ENCODE peak calls at places on chromosomes 4 and X, in six cellular contexts. Y, D, V, I, K and X are unnamed samples.

GRCh38 chr4:3047464-3048286 is 26.7 kb downstream of the HTT-AS start:
- DNase-seq in Y (peak; percentile 79), D (peak; percentile 62), V (no peak), I (peak; percentile 50), K (peak; percentile 58), X (peak; percentile 82)

GRCh38 chr4:24886596-24886995 is 26.2 kb downstream of the CCDC149 start:
- DNase-seq in Y (no peak), D (no peak), V (no peak), I (no peak), K (no peak), X (no peak)

GRCh38 chrX:1119275-1119674 is 93.2 kb downstream of the CRLF2 start:
- DNase-seq in Y (no peak), D (no peak), V (no peak), I (no peak), K (no peak), X (no peak)

GRCh38 chr4:89222171-89222570 is 85.4 kb downstream of the GPRIN3 start:
- DNase-seq in Y (no peak), D (no peak), V (no peak), I (no peak), K (no peak), X (no peak)

GRCh38 chr4:120085705-120086104 is 19.1 kb upstream of the MAD2L1 start:
- DNase-seq in Y (no peak), D (no peak), V (no peak), I (no peak), K (no peak), X (no peak)

GRCh38 chr4:127304356-127304755 is 328.4 kb upstream of the INTU start:
- DNase-seq in Y (no peak), D (no peak), V (no peak), I (no peak), K (no peak), X (no peak)

GRCh38 chr4:182062458-182062857 is 180.7 kb upstream of the TENM3 start:
- DNase-seq in Y (no peak), D (no peak), V (no peak), I (no peak), K (no peak), X (no peak)

GRCh38 chr4:123104275-123104674 is 181.9 kb upstream of the NUDT6 start:
- DNase-seq in Y (no peak), D (no peak), V (no peak), I (no peak), K (no peak), X (no peak)

GRCh38 chrX:116427976-116428375 is 8.4 kb upstream of the SLC6A14 start:
- DNase-seq in Y (no peak), D (no peak), V (no peak), I (no peak), K (no peak), X (no peak)

GRCh38 chr4:67907650-67908049 is 23.8 kb upstream of the TMPRSS11D start:
- DNase-seq in Y (no peak), D (no peak), V (no peak), I (no peak), K (no peak), X (no peak)

GRCh38 chr4:104128850-104129213 is 365.9 kb downstream of the CXXC4 start:
- DNase-seq in Y (no peak), D (no peak), V (no peak), I (no peak), K (peak; percentile 66), X (no peak)

GRCh38 chr4:62208921-62209320 is 1008.8 kb downstream of the ADGRL3 start:
- DNase-seq in Y (no peak), D (no peak), V (no peak), I (no peak), K (no peak), X (no peak)

GRCh38 chrX:149145845-149146285 is 359.2 kb downstream of the IDS start:
- DNase-seq in Y (no peak), D (no peak), V (no peak), I (no peak), K (no peak), X (no peak)

GRCh38 chrX:121322159-121322558 is 274.7 kb downstream of the GLUD2 start:
- DNase-seq in Y (no peak), D (no peak), V (no peak), I (no peak), K (no peak), X (no peak)

GRCh38 chr4:168723020-168723419 is 226.2 kb downstream of the PALLD start:
- DNase-seq in Y (no peak), D (no peak), V (no peak), I (no peak), K (no peak), X (peak; percentile 44)

GRCh38 chr4:89434364-89434988 is 126.9 kb upstream of the GPRIN3 start:
- DNase-seq in Y (peak; percentile 29), D (no peak), V (no peak), I (no peak), K (peak; percentile 53), X (no peak)

GRCh38 chr4:18813055-18813454 is 791.5 kb upstream of the LCORL start:
- DNase-seq in Y (no peak), D (no peak), V (no peak), I (no peak), K (no peak), X (no peak)

GRCh38 chrX:149909324-149910177 is 19.8 kb upstream of the HSFX4 start:
- DNase-seq in Y (no peak), D (no peak), V (no peak), I (no peak), K (no peak), X (no peak)

GRCh38 chr4:15649914-15650545 is 5.1 kb downstream of the FBXL5 start:
- DNase-seq in Y (peak; percentile 72), D (no peak), V (no peak), I (no peak), K (peak; percentile 65), X (peak; percentile 49)

GRCh38 chrX:10189317-10190268 is 32.8 kb downstream of the CLCN4 start:
- DNase-seq in Y (peak; percentile 74), D (no peak), V (peak; percentile 81), I (peak; percentile 69), K (peak; percentile 77), X (peak; percentile 51)

GRCh38 chrX:10193587-10193986 is 36.8 kb downstream of the CLCN4 start:
- DNase-seq in Y (no peak), D (no peak), V (no peak), I (no peak), K (no peak), X (no peak)

GRCh38 chrX:10186355-10186754 is 29.6 kb downstream of the CLCN4 start:
- DNase-seq in Y (no peak), D (no peak), V (no peak), I (no peak), K (no peak), X (no peak)

GRCh38 chrX:10187421-10187820 is 30.6 kb downstream of the CLCN4 start:
- DNase-seq in Y (no peak), D (no peak), V (no peak), I (no peak), K (no peak), X (no peak)

GRCh38 chrX:10190367-10190766 is 33.6 kb downstream of the CLCN4 start:
- DNase-seq in Y (peak; percentile 60), D (no peak), V (no peak), I (no peak), K (peak; percentile 90), X (no peak)
- TF ChIP-seq CTCF in Y (peak; percentile 73), D (peak; percentile 44), V (no peak), I (peak; percentile 42), K (peak; percentile 83), X (peak; percentile 28)

GRCh38 chrX:154378799-154379568 is at the start of gene EMD:
- DNase-seq in Y (peak; percentile 97), D (peak; percentile 95), V (peak; percentile 98), I (peak; percentile 91), K (peak; percentile 99), X (peak; percentile 97)

GRCh38 chrX:154379569-154379951 is 465 bp downstream of the EMD start:
- DNase-seq in Y (no peak), D (no peak), V (no peak), I (no peak), K (no peak), X (no peak)

GRCh38 chrX:154376768-154377167 is 2.3 kb upstream of the EMD start:
- DNase-seq in Y (no peak), D (no peak), V (no peak), I (no peak), K (no peak), X (no peak)

GRCh38 chrX:154380153-154380552 is 1.1 kb downstream of the EMD start:
- DNase-seq in Y (no peak), D (no peak), V (no peak), I (no peak), K (no peak), X (no peak)

DNA sequence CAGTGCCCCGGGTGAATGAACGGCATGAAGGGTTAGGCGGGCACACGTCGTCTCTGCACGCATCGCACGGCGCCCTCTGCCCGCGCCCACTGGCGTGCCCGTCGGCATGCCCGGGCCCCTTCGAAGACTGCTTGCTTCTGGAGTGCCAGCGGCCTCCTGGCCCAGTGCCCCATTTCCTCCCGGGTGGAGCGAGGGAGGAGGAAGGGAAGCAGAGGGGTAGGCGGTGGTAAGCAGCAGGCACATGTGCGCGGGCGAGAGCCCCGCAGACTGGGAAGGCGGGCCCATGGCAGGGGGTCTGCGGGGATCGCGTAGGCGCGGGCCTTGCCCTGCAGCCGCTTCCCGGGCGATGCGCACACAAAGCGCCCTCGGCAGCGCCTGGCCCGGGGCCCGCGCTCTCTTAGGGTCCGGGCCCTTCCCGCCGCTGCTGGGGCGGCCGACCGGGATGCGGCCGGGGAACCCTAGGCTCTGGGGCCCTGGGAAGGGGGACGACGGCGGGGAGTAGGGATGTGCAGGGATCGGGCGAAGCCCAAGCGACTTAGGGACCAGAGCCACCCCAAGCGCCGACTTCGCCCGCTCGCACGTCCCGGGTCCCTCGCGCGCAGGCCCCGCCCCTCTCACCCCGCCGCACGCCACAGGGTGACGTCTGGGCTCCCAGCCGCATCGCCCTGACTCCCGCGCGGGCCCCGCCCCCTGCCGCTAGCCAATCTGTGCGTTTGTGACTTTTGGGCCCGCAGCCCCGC is 866 bp upstream of the EMD start:
- DNase-seq in Y (no peak), D (no peak), V (no peak), I (no peak), K (no peak), X (no peak)
- TF ChIP-seq CTCF in Y (no peak), D (no peak), V (no peak), I (no peak), K (no peak), X (no peak)

DNA sequence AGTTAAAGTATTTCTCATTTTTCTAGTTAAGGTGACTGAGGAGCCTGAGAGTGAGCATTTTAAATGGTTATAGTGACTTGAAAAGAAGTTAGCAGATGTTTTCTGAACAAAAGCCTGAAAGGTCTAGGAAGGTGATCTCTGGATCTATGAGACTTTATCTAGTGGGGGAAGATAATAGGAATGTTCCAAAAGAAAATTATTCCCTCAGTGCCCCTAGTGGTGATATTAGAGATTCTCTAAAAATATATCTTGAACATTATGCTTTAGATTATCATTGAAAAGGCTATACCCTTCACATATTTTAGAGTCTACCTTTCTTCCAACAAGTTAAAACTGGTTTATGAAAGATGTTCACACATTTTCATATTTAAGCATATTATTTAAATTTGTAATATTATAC is 69.0 kb upstream of the SPANXN1 start:
- DNase-seq in Y (no peak), D (no peak), V (no peak), I (no peak), K (no peak), X (no peak)
- TF ChIP-seq CTCF in Y (peak; percentile 40), D (peak; percentile 23), V (no peak), I (peak; percentile 45), K (no peak), X (no peak)

DNA sequence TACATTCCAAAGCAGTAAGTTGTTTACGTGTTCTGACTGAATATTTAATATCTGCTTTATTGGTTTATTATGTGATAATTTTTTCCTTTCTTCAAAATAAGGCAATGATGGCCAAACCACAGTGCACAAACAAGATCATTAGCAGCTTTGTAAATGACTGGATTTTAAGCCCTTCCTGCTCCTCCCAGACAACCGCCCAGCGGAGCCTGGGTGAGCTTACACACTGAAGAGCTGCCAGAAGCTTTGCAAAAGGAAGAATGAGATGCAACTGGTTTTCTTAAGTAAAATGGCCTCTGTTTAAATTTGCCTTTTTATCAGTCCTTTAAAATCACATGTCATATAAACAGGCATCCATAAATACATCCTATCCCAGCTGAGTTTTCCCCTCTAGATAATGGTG is 52.2 kb downstream of the SPARCL1 start:
- DNase-seq in Y (peak; percentile 20), D (no peak), V (no peak), I (no peak), K (no peak), X (no peak)
- TF ChIP-seq CTCF in Y (no peak), D (no peak), V (no peak), I (no peak), K (no peak), X (no peak)